ENCODE peak calls at places on chromosomes 4 and X, in six cellular contexts. One of them, this sample, is unnamed.

GRCh38 chr4:25814323-25814722 is 48.5 kb downstream of the SEL1L3 start:
- DNase-seq in HepG2: no peak
- DNase-seq in SK-N-SH: no peak
- DNase-seq in GM12878: no peak
- DNase-seq in K562: no peak
- DNase-seq in HCT116: no peak
- DNase-seq in this sample: no peak

GRCh38 chr4:84683486-84683885 is 100.6 kb downstream of the CDS1 start:
- DNase-seq in SK-N-SH: no peak
- DNase-seq in GM12878: no peak
- DNase-seq in HCT116: no peak
- DNase-seq in K562: no peak
- DNase-seq in HepG2: no peak
- DNase-seq in this sample: no peak

GRCh38 chr4:628821-629635 is 3.7 kb downstream of the PDE6B start:
- DNase-seq in HCT116: no peak
- DNase-seq in HepG2: no peak
- DNase-seq in SK-N-SH: peak; percentile 16
- DNase-seq in GM12878: no peak
- DNase-seq in K562: no peak
- DNase-seq in this sample: no peak

GRCh38 chr4:3700736-3701135 is 65.4 kb upstream of the ADRA2C start:
- DNase-seq in SK-N-SH: no peak
- DNase-seq in HCT116: no peak
- DNase-seq in GM12878: no peak
- DNase-seq in HepG2: no peak
- DNase-seq in K562: no peak
- DNase-seq in this sample: no peak

GRCh38 chr4:110959041-110959643 is 336.3 kb upstream of the PITX2 start:
- DNase-seq in HepG2: peak; percentile 1
- DNase-seq in SK-N-SH: no peak
- DNase-seq in HCT116: no peak
- DNase-seq in K562: no peak
- DNase-seq in GM12878: no peak
- DNase-seq in this sample: no peak

GRCh38 chr4:55069248-55069647 is 56.1 kb downstream of the KDR start:
- DNase-seq in K562: no peak
- DNase-seq in SK-N-SH: no peak
- DNase-seq in GM12878: no peak
- DNase-seq in HCT116: no peak
- DNase-seq in HepG2: no peak
- DNase-seq in this sample: no peak

GRCh38 chr4:39763714-39764572 is 66.0 kb downstream of the UBE2K start:
- DNase-seq in K562: no peak
- DNase-seq in GM12878: peak; percentile 66
- DNase-seq in SK-N-SH: no peak
- DNase-seq in HepG2: no peak
- DNase-seq in HCT116: no peak
- DNase-seq in this sample: no peak

GRCh38 chrX:20477836-20478532 is 211.3 kb upstream of the RPS6KA3 start:
- DNase-seq in HCT116: no peak
- DNase-seq in HepG2: no peak
- DNase-seq in K562: no peak
- DNase-seq in SK-N-SH: no peak
- DNase-seq in GM12878: no peak
- DNase-seq in this sample: no peak

GRCh38 chr4:175542787-175543186 is 269.3 kb downstream of the GPM6A start:
- DNase-seq in SK-N-SH: peak; percentile 13
- DNase-seq in HepG2: no peak
- DNase-seq in HCT116: no peak
- DNase-seq in GM12878: no peak
- DNase-seq in K562: no peak
- DNase-seq in this sample: no peak

GRCh38 chr4:148515248-148515647 is 73.0 kb upstream of the NR3C2 start:
- DNase-seq in HepG2: no peak
- DNase-seq in GM12878: no peak
- DNase-seq in K562: no peak
- DNase-seq in SK-N-SH: no peak
- DNase-seq in HCT116: peak; percentile 21
- DNase-seq in this sample: no peak

GRCh38 chr4:168908093-168908492 is 102.0 kb downstream of the CBR4 start:
- DNase-seq in GM12878: no peak
- DNase-seq in HCT116: no peak
- DNase-seq in K562: no peak
- DNase-seq in HepG2: no peak
- DNase-seq in SK-N-SH: no peak
- DNase-seq in this sample: no peak

GRCh38 chrX:53440631-53441517 is 6.7 kb upstream of the HSD17B10 start:
- DNase-seq in GM12878: no peak
- DNase-seq in HepG2: peak; percentile 20
- DNase-seq in SK-N-SH: peak; percentile 27
- DNase-seq in K562: no peak
- DNase-seq in HCT116: no peak
- DNase-seq in this sample: no peak

GRCh38 chrX:40057405-40057804 is 40.4 kb downstream of the BCOR start:
- DNase-seq in HepG2: no peak
- DNase-seq in K562: no peak
- DNase-seq in GM12878: no peak
- DNase-seq in SK-N-SH: no peak
- DNase-seq in HCT116: no peak
- DNase-seq in this sample: no peak

GRCh38 chr4:186485621-186486062 is 69.7 kb downstream of the MTNR1A start:
- DNase-seq in K562: no peak
- DNase-seq in SK-N-SH: peak; percentile 34
- DNase-seq in HCT116: peak; percentile 23
- DNase-seq in HepG2: no peak
- DNase-seq in GM12878: no peak
- DNase-seq in this sample: no peak

GRCh38 chr4:66000500-66001117 is 330.3 kb upstream of the EPHA5 start:
- DNase-seq in HepG2: no peak
- DNase-seq in HCT116: no peak
- DNase-seq in GM12878: no peak
- DNase-seq in SK-N-SH: no peak
- DNase-seq in K562: no peak
- DNase-seq in this sample: no peak

GRCh38 chr4:96776922-96777510 is 937.1 kb downstream of the PDHA2 start:
- DNase-seq in HCT116: no peak
- DNase-seq in K562: no peak
- DNase-seq in HepG2: no peak
- DNase-seq in GM12878: no peak
- DNase-seq in SK-N-SH: no peak
- DNase-seq in this sample: no peak

GRCh38 chrX:42533761-42534160 is 244.2 kb downstream of the PPP1R2C start:
- DNase-seq in GM12878: no peak
- DNase-seq in SK-N-SH: no peak
- DNase-seq in HCT116: no peak
- DNase-seq in K562: no peak
- DNase-seq in HepG2: no peak
- DNase-seq in this sample: no peak

GRCh38 chr4:12545845-12546244 is 938.3 kb downstream of the RAB28 start:
- DNase-seq in GM12878: no peak
- DNase-seq in K562: no peak
- DNase-seq in SK-N-SH: no peak
- DNase-seq in HepG2: no peak
- DNase-seq in HCT116: no peak
- DNase-seq in this sample: no peak

GRCh38 chrX:74585766-74586165 is 28.7 kb downstream of the RLIM start:
- DNase-seq in GM12878: no peak
- DNase-seq in HCT116: no peak
- DNase-seq in K562: no peak
- DNase-seq in HepG2: no peak
- DNase-seq in SK-N-SH: no peak
- DNase-seq in this sample: no peak

GRCh38 chr4:66640216-66640615 is 905.1 kb downstream of the CENPC start:
- DNase-seq in SK-N-SH: no peak
- DNase-seq in HCT116: no peak
- DNase-seq in HepG2: no peak
- DNase-seq in GM12878: no peak
- DNase-seq in K562: no peak
- DNase-seq in this sample: no peak

GRCh38 chr4:188428935-188429334 is 289.7 kb downstream of the TRIML1 start:
- DNase-seq in HepG2: no peak
- DNase-seq in HCT116: no peak
- DNase-seq in SK-N-SH: no peak
- DNase-seq in GM12878: no peak
- DNase-seq in K562: no peak
- DNase-seq in this sample: no peak

GRCh38 chrX:143437439-143437838 is 79.8 kb downstream of the SPANXN3 start:
- DNase-seq in SK-N-SH: peak; percentile 6
- DNase-seq in GM12878: no peak
- DNase-seq in HepG2: no peak
- DNase-seq in HCT116: no peak
- DNase-seq in K562: peak; percentile 1
- DNase-seq in this sample: no peak

GRCh38 chr4:114599231-114600065 is 841 bp downstream of the UGT8 start:
- DNase-seq in GM12878: no peak
- DNase-seq in HCT116: peak; percentile 15
- DNase-seq in SK-N-SH: peak; percentile 10
- DNase-seq in K562: peak; percentile 48
- DNase-seq in HepG2: no peak
- DNase-seq in this sample: no peak

GRCh38 chrX:147693511-147693910 is 218.2 kb upstream of the FMR1 start:
- DNase-seq in K562: no peak
- DNase-seq in HCT116: no peak
- DNase-seq in SK-N-SH: no peak
- DNase-seq in HepG2: no peak
- DNase-seq in GM12878: no peak
- DNase-seq in this sample: no peak

GRCh38 chrX:147699061-147699460 is 212.7 kb upstream of the FMR1 start:
- DNase-seq in HCT116: no peak
- DNase-seq in SK-N-SH: no peak
- DNase-seq in HepG2: no peak
- DNase-seq in K562: no peak
- DNase-seq in GM12878: no peak
- DNase-seq in this sample: no peak
- TF ChIP-seq POLR2AphosphoS5 in HCT116: no peak
- TF ChIP-seq POLR2AphosphoS5 in SK-N-SH: no peak
- TF ChIP-seq POLR2AphosphoS5 in HepG2: no peak
- TF ChIP-seq POLR2AphosphoS5 in K562: no peak
- TF ChIP-seq POLR2AphosphoS5 in GM12878: no peak
- TF ChIP-seq POLR2AphosphoS5 in this sample: no peak

GRCh38 chr4:176593943-176594342 is 198.8 kb downstream of the VEGFC start:
- DNase-seq in SK-N-SH: no peak
- DNase-seq in GM12878: no peak
- DNase-seq in HCT116: no peak
- DNase-seq in K562: no peak
- DNase-seq in HepG2: no peak
- DNase-seq in this sample: no peak
- TF ChIP-seq SIN3A in SK-N-SH: no peak
- TF ChIP-seq SIN3A in GM12878: no peak
- TF ChIP-seq SIN3A in HCT116: no peak
- TF ChIP-seq SIN3A in K562: no peak
- TF ChIP-seq SIN3A in HepG2: no peak
- TF ChIP-seq SIN3A in this sample: no peak

GRCh38 chrX:54540289-54540688 is 10.3 kb downstream of the GNL3L start:
- DNase-seq in K562: no peak
- DNase-seq in SK-N-SH: no peak
- DNase-seq in GM12878: no peak
- DNase-seq in HCT116: no peak
- DNase-seq in HepG2: no peak
- DNase-seq in this sample: peak; percentile 7
- TF ChIP-seq REST in K562: no peak
- TF ChIP-seq REST in SK-N-SH: no peak
- TF ChIP-seq REST in GM12878: no peak
- TF ChIP-seq REST in HCT116: no peak
- TF ChIP-seq REST in HepG2: no peak
- TF ChIP-seq REST in this sample: no peak

GRCh38 chr4:105619193-105619931 is 66.9 kb downstream of the ARHGEF38 start:
- DNase-seq in GM12878: no peak
- DNase-seq in K562: no peak
- DNase-seq in HepG2: no peak
- DNase-seq in HCT116: no peak
- DNase-seq in SK-N-SH: peak; percentile 30
- DNase-seq in this sample: no peak
- TF ChIP-seq POLR2AphosphoS5 in GM12878: no peak
- TF ChIP-seq POLR2AphosphoS5 in K562: no peak
- TF ChIP-seq POLR2AphosphoS5 in HepG2: no peak
- TF ChIP-seq POLR2AphosphoS5 in HCT116: no peak
- TF ChIP-seq POLR2AphosphoS5 in SK-N-SH: no peak
- TF ChIP-seq POLR2AphosphoS5 in this sample: no peak

DNA sequence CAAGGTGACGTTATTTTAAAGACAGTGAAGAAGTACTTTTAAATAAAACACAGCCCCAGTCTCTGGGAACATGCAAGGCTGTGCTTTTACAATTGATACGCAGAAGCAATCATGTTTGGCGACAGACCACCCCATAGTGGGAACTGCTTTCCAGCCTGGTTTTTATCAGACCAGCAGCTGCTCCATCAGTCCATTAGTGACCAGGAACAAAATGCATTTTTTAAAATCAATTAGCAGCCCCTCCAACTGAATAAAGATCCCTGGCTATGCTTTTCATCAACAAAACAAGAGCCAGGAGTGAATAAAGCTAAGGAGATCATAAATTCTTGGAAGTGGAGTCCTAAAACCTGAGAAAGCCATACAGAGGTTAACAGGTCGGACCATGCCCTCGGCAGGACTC is 153.0 kb upstream of the TENM3 start:
- DNase-seq in HCT116: no peak
- DNase-seq in SK-N-SH: peak; percentile 66
- DNase-seq in HepG2: no peak
- DNase-seq in K562: no peak
- DNase-seq in GM12878: no peak
- DNase-seq in this sample: no peak
- TF ChIP-seq SIN3A in HCT116: no peak
- TF ChIP-seq SIN3A in SK-N-SH: no peak
- TF ChIP-seq SIN3A in HepG2: no peak
- TF ChIP-seq SIN3A in K562: no peak
- TF ChIP-seq SIN3A in GM12878: no peak
- TF ChIP-seq SIN3A in this sample: no peak

GRCh38 chr4:7356667-7357295 is 77.9 kb downstream of the PSAPL1 start:
- DNase-seq in HepG2: no peak
- DNase-seq in K562: no peak
- DNase-seq in HCT116: no peak
- DNase-seq in SK-N-SH: no peak
- DNase-seq in GM12878: no peak
- DNase-seq in this sample: no peak

GRCh38 chr4:7353846-7354610 is 80.7 kb downstream of the PSAPL1 start:
- DNase-seq in SK-N-SH: no peak
- DNase-seq in GM12878: no peak
- DNase-seq in HepG2: no peak
- DNase-seq in K562: no peak
- DNase-seq in HCT116: no peak
- DNase-seq in this sample: no peak

GRCh38 chr4:7353046-7353790 is 81.5 kb downstream of the PSAPL1 start:
- DNase-seq in K562: no peak
- DNase-seq in HCT116: no peak
- DNase-seq in HepG2: no peak
- DNase-seq in SK-N-SH: no peak
- DNase-seq in GM12878: no peak
- DNase-seq in this sample: no peak

GRCh38 chr4:7355795-7356194 is 78.9 kb downstream of the PSAPL1 start:
- DNase-seq in HCT116: no peak
- DNase-seq in GM12878: no peak
- DNase-seq in HepG2: no peak
- DNase-seq in SK-N-SH: no peak
- DNase-seq in K562: no peak
- DNase-seq in this sample: no peak

GRCh38 chr4:7354937-7355336 is 79.8 kb downstream of the PSAPL1 start:
- DNase-seq in SK-N-SH: no peak
- DNase-seq in K562: no peak
- DNase-seq in HCT116: no peak
- DNase-seq in GM12878: no peak
- DNase-seq in HepG2: no peak
- DNase-seq in this sample: no peak
- TF ChIP-seq REST in SK-N-SH: no peak
- TF ChIP-seq REST in K562: no peak
- TF ChIP-seq REST in HCT116: no peak
- TF ChIP-seq REST in GM12878: no peak
- TF ChIP-seq REST in HepG2: no peak
- TF ChIP-seq REST in this sample: no peak

GRCh38 chrX:69307029-69307428 is 141.8 kb upstream of the PJA1 start:
- DNase-seq in GM12878: no peak
- DNase-seq in SK-N-SH: no peak
- DNase-seq in HepG2: no peak
- DNase-seq in HCT116: no peak
- DNase-seq in K562: no peak
- DNase-seq in this sample: no peak
- TF ChIP-seq POLR2AphosphoS5 in GM12878: no peak
- TF ChIP-seq POLR2AphosphoS5 in SK-N-SH: no peak
- TF ChIP-seq POLR2AphosphoS5 in HepG2: no peak
- TF ChIP-seq POLR2AphosphoS5 in HCT116: no peak
- TF ChIP-seq POLR2AphosphoS5 in K562: no peak
- TF ChIP-seq POLR2AphosphoS5 in this sample: no peak